ENCODE peak calls at places on chromosome X, in ten cellular contexts. P is endodermal cell; R is lung; K is AG04449; H is pancreas; D is Peyer's patch; N is Jurkat, Clone E6-1; B is HFF-Myc; T is cardiac fibroblast; Z is GM23248. X is an unnamed sample.

GRCh38 chrX:11532291-11533075 is 133.2 kb downstream of the ARHGAP6 start:
- DNase-seq in N (no peak), D (no peak), R (no peak), B (no peak), T (no peak), Z (no peak), K (no peak), P (peak), H (no peak), X (no peak)

GRCh38 chrX:55074851-55075467 is at the start of gene PAGE2B:
- DNase-seq in B (no peak), H (no peak), Z (no peak), D (no peak), R (no peak), P (no peak), N (no peak), K (no peak), T (no peak), X (no peak)

GRCh38 chrX:41761702-41762101 is 37.7 kb downstream of the GPR82 start:
- DNase-seq in B (no peak), R (no peak), N (no peak), T (no peak), H (no peak), K (no peak), Z (no peak), D (no peak), P (no peak), X (no peak)

GRCh38 chrX:72216973-72217372 is 21.9 kb downstream of the ERCC6L start:
- DNase-seq in T (no peak), H (no peak), R (no peak), Z (no peak), P (no peak), K (no peak), N (no peak), D (no peak), B (no peak), X (no peak)

GRCh38 chrX:152949114-152949513 is 44.8 kb downstream of the PNMA5 start:
- DNase-seq in P (no peak), H (no peak), T (no peak), D (no peak), N (no peak), R (no peak), Z (no peak), K (no peak), B (no peak), X (no peak)

GRCh38 chrX:132940727-132941162 is 17.7 kb downstream of the HS6ST2 start:
- DNase-seq in B (no peak), Z (no peak), R (no peak), T (no peak), N (no peak), D (no peak), P (no peak), K (no peak), H (no peak), X (no peak)

GRCh38 chrX:30153881-30154260 is 61.5 kb upstream of the MAGEB2 start:
- DNase-seq in T (peak), N (no peak), K (peak), P (no peak), Z (peak), D (no peak), H (no peak), R (no peak), B (no peak), X (no peak)

GRCh38 chrX:41005445-41005992 is 79.7 kb upstream of the USP9X start:
- DNase-seq in N (no peak), D (no peak), R (no peak), P (peak), Z (no peak), T (no peak), B (no peak), K (no peak), H (no peak), X (no peak)

GRCh38 chrX:16828126-16828908 is 41.8 kb downstream of the RBBP7 start:
- DNase-seq in H (no peak), P (no peak), B (no peak), R (no peak), K (no peak), T (peak), N (no peak), Z (peak), D (no peak), X (peak)

GRCh38 chrX:23890933-23891332 is 16.8 kb downstream of the APOO start:
- DNase-seq in K (no peak), T (peak), Z (peak), B (no peak), R (no peak), P (no peak), H (no peak), N (no peak), D (no peak), X (no peak)

GRCh38 chrX:79161655-79162054 is 17.2 kb downstream of the GPR174 start:
- DNase-seq in P (no peak), T (no peak), Z (no peak), H (no peak), N (peak), D (peak), R (no peak), B (no peak), K (no peak), X (no peak)

GRCh38 chrX:114611018-114611619 is 27.2 kb downstream of the HTR2C start:
- DNase-seq in T (peak), D (peak), N (peak), Z (peak), H (no peak), P (peak), K (no peak), B (peak), R (peak), X (peak)

GRCh38 chrX:68794486-68794885 is 34.3 kb upstream of the EFNB1 start:
- DNase-seq in N (no peak), D (no peak), B (no peak), R (no peak), P (no peak), H (no peak), T (no peak), Z (no peak), K (no peak), X (no peak)

GRCh38 chrX:97027384-97027922 is 143.7 kb downstream of the RPA4 start:
- DNase-seq in H (no peak), B (no peak), Z (no peak), K (no peak), T (no peak), N (no peak), R (no peak), P (no peak), D (no peak), X (peak)

GRCh38 chrX:45712067-45712466 is 511.4 kb upstream of the DIPK2B start:
- DNase-seq in P (no peak), Z (peak), D (no peak), R (no peak), T (peak), B (no peak), K (no peak), H (no peak), N (no peak), X (no peak)

GRCh38 chrX:149131780-149132179 is 373.3 kb downstream of the IDS start:
- DNase-seq in N (no peak), P (no peak), K (no peak), D (no peak), H (no peak), T (peak), Z (peak), R (no peak), B (no peak), X (no peak)

GRCh38 chrX:135003876-135004623 is 13.3 kb downstream of the SMIM10 start:
- DNase-seq in B (no peak), N (peak), D (peak), T (peak), H (peak), R (peak), P (peak), Z (peak), K (peak), X (peak)

GRCh38 chrX:72097081-72097480 is 34.6 kb downstream of the RTL5 start:
- DNase-seq in N (no peak), B (no peak), R (no peak), K (no peak), H (no peak), D (no peak), Z (no peak), T (no peak), P (no peak), X (no peak)

GRCh38 chrX:131830400-131831184 is 192.5 kb upstream of the STK26 start:
- DNase-seq in K (no peak), P (peak), H (peak), Z (peak), R (peak), N (no peak), T (peak), D (peak), B (no peak), X (peak)

GRCh38 chrX:34886011-34886410 is 56.6 kb upstream of the FAM47B start:
- DNase-seq in R (no peak), P (no peak), T (no peak), H (no peak), N (no peak), Z (no peak), B (no peak), D (no peak), K (no peak), X (no peak)

GRCh38 chrX:108299101-108299591 is 139.1 kb downstream of the COL4A6 start:
- DNase-seq in R (no peak), K (no peak), N (peak), T (peak), Z (peak), H (no peak), B (no peak), P (no peak), D (no peak), X (no peak)

GRCh38 chrX:40947276-40947675 is 138.0 kb upstream of the USP9X start:
- DNase-seq in T (peak), N (no peak), Z (peak), P (no peak), H (no peak), B (no peak), D (no peak), R (no peak), K (no peak), X (no peak)

GRCh38 chrX:82218361-82218760 is 1016.5 kb downstream of the SH3BGRL start:
- DNase-seq in D (no peak), T (peak), N (peak), B (no peak), P (peak), K (no peak), H (no peak), R (no peak), Z (peak), X (no peak)

GRCh38 chrX:150696264-150696789 is 3.1 kb downstream of the MTMR1 start:
- DNase-seq in T (no peak), H (no peak), R (no peak), K (no peak), D (no peak), P (no peak), B (no peak), N (no peak), Z (no peak), X (no peak)

GRCh38 chrX:135185795-135186443 is 14.7 kb upstream of the CT55 start:
- DNase-seq in P (peak), H (peak), T (peak), Z (peak), N (peak), B (peak), R (peak), D (no peak), K (peak), X (peak)

GRCh38 chrX:130170752-130171445 is 863 bp upstream of the RAB33A start:
- DNase-seq in B (no peak), N (peak), T (no peak), D (peak), K (no peak), Z (peak), R (no peak), H (no peak), P (peak), X (no peak)

GRCh38 chrX:148498067-148498466 is 2.4 kb upstream of the AFF2 start:
- DNase-seq in Z (no peak), B (no peak), D (no peak), K (no peak), T (no peak), P (no peak), H (no peak), R (no peak), N (peak), X (no peak)

GRCh38 chrX:129496625-129497024 is 26.7 kb downstream of the SMARCA1 start:
- DNase-seq in K (no peak), R (no peak), T (peak), B (no peak), N (no peak), Z (peak), D (no peak), H (no peak), P (no peak), X (no peak)

GRCh38 chrX:119181491-119181890 is 53.9 kb upstream of the KIAA1210 start:
- DNase-seq in K (no peak), N (no peak), Z (peak), R (no peak), B (no peak), T (peak), D (no peak), H (no peak), P (peak), X (no peak)

GRCh38 chrX:147891886-147892285 is 19.8 kb upstream of the FMR1 start:
- DNase-seq in N (no peak), K (no peak), B (no peak), D (no peak), P (no peak), H (no peak), T (peak), R (no peak), Z (peak), X (no peak)

GRCh38 chrX:71282514-71283408 is 674 bp upstream of the NONO start:
- DNase-seq in Z (peak), T (peak), H (no peak), R (no peak), D (no peak), N (no peak), B (peak), K (no peak), P (no peak), X (peak)

GRCh38 chrX:129115104-129115503 is 408.2 kb downstream of the SMARCA1 start:
- DNase-seq in K (no peak), D (peak), P (peak), Z (peak), B (no peak), H (no peak), R (no peak), T (peak), N (peak), X (no peak)

GRCh38 chrX:154013614-154014360 is 5.9 kb downstream of the IRAK1 start:
- DNase-seq in R (no peak), P (peak), N (no peak), T (peak), D (no peak), Z (peak), K (no peak), H (no peak), B (no peak), X (no peak)

GRCh38 chrX:50769389-50770063 is 44.5 kb downstream of the SHROOM4 start:
- DNase-seq in K (no peak), R (peak), Z (no peak), B (no peak), D (peak), H (peak), P (no peak), N (no peak), T (no peak), X (no peak)

GRCh38 chrX:84441143-84441542 is 61.1 kb downstream of the HDX start:
- DNase-seq in D (no peak), P (no peak), K (no peak), R (no peak), N (no peak), B (no peak), H (no peak), Z (peak), T (peak), X (no peak)

GRCh38 chrX:39910651-39911050 is 187.1 kb downstream of the BCOR start:
- DNase-seq in D (no peak), K (no peak), P (no peak), T (no peak), B (no peak), N (no peak), H (no peak), Z (no peak), R (no peak), X (no peak)

GRCh38 chrX:10049246-10049645 is 82.1 kb downstream of the CLDN34 start:
- DNase-seq in H (no peak), R (no peak), D (no peak), B (no peak), N (no peak), T (no peak), Z (peak), K (no peak), P (no peak), X (no peak)
- H3K4me3 ChIP-seq in H (no peak), R (no peak), D (no peak), B (no peak), N (no peak), T (no peak), Z (no peak), K (no peak), P (no peak), X (no peak)

GRCh38 chrX:32191316-32191715 is 1020.0 kb downstream of the DMD start:
- DNase-seq in D (no peak), R (no peak), Z (no peak), B (no peak), H (no peak), N (no peak), P (no peak), K (no peak), T (no peak), X (no peak)
- H3K4me3 ChIP-seq in D (no peak), R (no peak), Z (no peak), B (no peak), H (no peak), N (no peak), P (no peak), K (no peak), T (no peak), X (no peak)

GRCh38 chrX:101080326-101080725 is 1.6 kb downstream of the TMEM35A start:
- DNase-seq in T (no peak), B (no peak), R (no peak), K (no peak), P (no peak), Z (no peak), N (no peak), H (no peak), D (no peak), X (no peak)
- H3K4me3 ChIP-seq in T (no peak), B (no peak), R (no peak), K (peak), P (no peak), Z (no peak), N (no peak), H (no peak), D (no peak), X (peak)

GRCh38 chrX:57595381-57595811 is 3.6 kb downstream of the ZXDB start:
- DNase-seq in P (no peak), K (peak), Z (peak), H (no peak), N (peak), B (peak), D (no peak), R (no peak), T (peak), X (peak)
- H3K4me3 ChIP-seq in P (peak), K (peak), Z (peak), H (no peak), N (no peak), B (peak), D (no peak), R (no peak), T (peak), X (no peak)

DNA sequence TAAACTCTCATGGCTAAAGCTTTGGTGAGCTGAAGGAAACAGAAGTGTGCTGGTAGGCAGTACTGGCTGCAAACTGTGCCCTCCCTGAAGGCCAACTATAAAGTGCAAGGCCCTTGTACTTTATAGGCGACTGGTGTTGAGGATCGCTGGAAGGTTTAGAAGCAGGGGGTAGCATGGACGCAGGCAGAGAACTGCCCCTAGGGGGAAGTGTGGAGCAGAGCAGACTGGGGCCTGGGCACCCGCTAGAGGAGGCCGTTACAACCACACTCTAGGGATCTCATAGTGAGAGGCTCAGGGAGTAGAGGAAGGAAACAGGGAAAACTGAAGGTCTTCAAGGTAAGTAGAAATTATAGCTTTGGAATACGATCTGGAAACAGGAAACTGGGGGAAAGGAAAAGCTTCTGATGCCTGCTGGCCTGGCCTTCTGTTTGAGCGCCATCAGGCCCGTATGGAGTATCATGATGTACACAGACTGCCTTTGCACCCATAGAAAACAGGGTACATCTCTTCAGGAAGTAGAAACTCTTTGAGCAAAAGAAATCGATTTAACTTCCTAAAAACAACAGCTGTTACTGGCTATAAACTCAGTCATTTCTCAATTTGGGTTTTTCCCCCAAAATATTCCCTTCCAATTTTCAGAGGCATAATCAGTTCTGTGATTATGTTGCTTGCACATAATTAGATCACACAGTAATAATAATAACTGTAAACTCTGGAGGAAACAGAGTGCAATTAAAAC is 23.9 kb upstream of the TMSB4X start:
- DNase-seq in R (no peak), T (peak), H (no peak), D (peak), N (peak), B (no peak), Z (peak), P (peak), K (no peak), X (no peak)
- H3K4me3 ChIP-seq in R (no peak), T (no peak), H (no peak), D (peak), N (peak), B (no peak), Z (no peak), P (no peak), K (no peak), X (no peak)